ENCODE peak calls at places on chromosomes 5 and 9, in nine cellular contexts. R is cardiac fibroblast, J is brain microvascular endothelial cell, B is fibroblast of pulmonary artery, Z is left ventricle myocardium inferior, Q is psoas muscle, T is esophagus muscularis mucosa, H is choroid plexus epithelial cell, P is sigmoid colon. O is an unnamed sample.

GRCh38 chr5:3595102-3595961 is at the start of gene IRX1:
- DNase-seq in R (peak; percentile 19), J (no peak), B (no peak), Z (no peak), Q (no peak), T (no peak), H (no peak), P (no peak), O (no peak)

GRCh38 chr5:125409496-125410351 is 663.3 kb upstream of the ZNF608 start:
- DNase-seq in R (peak; percentile 5), J (no peak), B (no peak), Z (no peak), Q (no peak), T (no peak), H (peak; percentile 25), P (no peak), O (peak; percentile 59)

GRCh38 chr9:93640027-93640426 is 63.6 kb downstream of the PHF2 start:
- DNase-seq in R (no peak), J (no peak), B (no peak), Z (no peak), Q (no peak), T (no peak), H (no peak), P (no peak), O (no peak)

GRCh38 chr9:76321185-76321828 is 72.9 kb downstream of the RFK start:
- DNase-seq in R (peak; percentile 51), J (peak; percentile 87), B (peak; percentile 75), Z (no peak), Q (no peak), T (no peak), H (peak; percentile 83), P (no peak), O (no peak)

GRCh38 chr9:129177443-129177790 is 644 bp downstream of the IER5L start:
- DNase-seq in R (no peak), J (no peak), B (no peak), Z (no peak), Q (no peak), T (no peak), H (no peak), P (no peak), O (no peak)

GRCh38 chr5:67490543-67491321 is 294.1 kb upstream of the CD180 start:
- DNase-seq in R (no peak), J (no peak), B (no peak), Z (no peak), Q (no peak), T (no peak), H (no peak), P (no peak), O (no peak)

GRCh38 chr9:108535526-108535925 is 320.3 kb downstream of the ACTL7B start:
- DNase-seq in R (no peak), J (no peak), B (peak; percentile 39), Z (no peak), Q (no peak), T (no peak), H (peak; percentile 31), P (no peak), O (no peak)

GRCh38 chr5:95530441-95530840 is 24.3 kb downstream of the SKIC3 start:
- DNase-seq in R (peak; percentile 67), J (peak; percentile 94), B (peak; percentile 82), Z (no peak), Q (no peak), T (no peak), H (peak; percentile 92), P (no peak), O (no peak)

GRCh38 chr5:157516626-157517325 is 56.8 kb downstream of the NIPAL4 start:
- DNase-seq in R (peak; percentile 93), J (peak; percentile 89), B (peak; percentile 93), Z (peak; percentile 62), Q (peak; percentile 70), T (no peak), H (peak; percentile 90), P (peak; percentile 88), O (peak; percentile 59)

DNA sequence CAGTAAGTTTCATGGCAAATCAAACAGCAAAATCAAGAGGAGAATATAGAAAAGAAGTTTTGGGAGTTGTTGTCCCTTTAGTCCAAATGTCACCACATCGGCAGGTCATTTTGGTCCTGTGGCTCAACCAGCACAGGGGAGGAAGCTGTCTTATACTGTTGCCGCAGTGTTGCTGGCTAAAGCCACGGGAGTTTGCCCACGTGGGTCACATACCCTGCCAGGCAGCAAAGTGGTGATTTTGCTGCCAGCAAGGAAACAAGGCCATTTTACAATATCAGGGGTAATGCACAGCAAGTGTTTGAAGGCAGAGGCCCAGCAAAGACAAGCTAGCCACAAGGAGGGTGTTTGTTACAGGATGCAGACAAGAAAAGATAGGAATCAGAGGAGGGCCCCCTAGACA is 14.5 kb downstream of the GABRA6 start:
- DNase-seq in R (no peak), J (no peak), B (no peak), Z (no peak), Q (no peak), T (no peak), H (no peak), P (no peak), O (no peak)
- H3K4me3 ChIP-seq in R (no peak overlapping the region), J (no peak overlapping the region), B (no peak overlapping the region), Z (no peak overlapping the region), Q (no peak overlapping the region), T (no peak overlapping the region), H (no peak overlapping the region), P (no peak overlapping the region), O (no peak overlapping the region)

GRCh38 chr9:99628843-99629242 is 192.8 kb upstream of the NR4A3 start:
- DNase-seq in R (no peak), J (no peak), B (no peak), Z (no peak), Q (no peak), T (no peak), H (no peak), P (no peak), O (no peak)
- TF ChIP-seq CTCF in R (no peak), J (no peak), B (no peak), Z (no peak), Q (no peak), T (no peak), H (no peak), P (no peak), O (no peak)

DNA sequence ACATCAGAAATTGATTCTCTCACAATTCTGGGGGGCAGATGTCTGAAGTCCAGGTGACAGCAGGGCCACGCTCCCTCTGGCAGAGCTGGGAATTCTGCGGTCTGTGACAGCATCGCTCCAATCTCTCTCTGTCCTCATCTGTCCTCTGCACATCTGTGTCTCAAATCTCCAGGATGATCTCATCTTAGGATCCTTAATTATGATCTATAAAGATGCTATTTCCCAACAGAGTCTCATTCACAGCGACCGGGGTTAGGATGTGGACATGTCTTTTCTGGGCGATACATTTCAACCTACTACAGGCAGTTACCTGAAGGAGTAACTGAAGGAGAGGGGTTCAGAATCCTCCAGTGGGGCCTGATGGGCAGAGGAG is 31.4 kb downstream of the ANKRD33B start:
- DNase-seq in R (no peak), J (no peak), B (no peak), Z (no peak), Q (no peak), T (no peak), H (no peak), P (no peak), O (no peak)
- H3K4me3 ChIP-seq in R (peak overlapping the region; percentile 16), J (no peak overlapping the region), B (peak overlapping the region; percentile 15), Z (peak overlapping the region; percentile 51), Q (peak overlapping the region; percentile 47), T (no peak overlapping the region), H (no peak overlapping the region), P (no peak overlapping the region), O (peak overlapping the region; percentile 23)

DNA sequence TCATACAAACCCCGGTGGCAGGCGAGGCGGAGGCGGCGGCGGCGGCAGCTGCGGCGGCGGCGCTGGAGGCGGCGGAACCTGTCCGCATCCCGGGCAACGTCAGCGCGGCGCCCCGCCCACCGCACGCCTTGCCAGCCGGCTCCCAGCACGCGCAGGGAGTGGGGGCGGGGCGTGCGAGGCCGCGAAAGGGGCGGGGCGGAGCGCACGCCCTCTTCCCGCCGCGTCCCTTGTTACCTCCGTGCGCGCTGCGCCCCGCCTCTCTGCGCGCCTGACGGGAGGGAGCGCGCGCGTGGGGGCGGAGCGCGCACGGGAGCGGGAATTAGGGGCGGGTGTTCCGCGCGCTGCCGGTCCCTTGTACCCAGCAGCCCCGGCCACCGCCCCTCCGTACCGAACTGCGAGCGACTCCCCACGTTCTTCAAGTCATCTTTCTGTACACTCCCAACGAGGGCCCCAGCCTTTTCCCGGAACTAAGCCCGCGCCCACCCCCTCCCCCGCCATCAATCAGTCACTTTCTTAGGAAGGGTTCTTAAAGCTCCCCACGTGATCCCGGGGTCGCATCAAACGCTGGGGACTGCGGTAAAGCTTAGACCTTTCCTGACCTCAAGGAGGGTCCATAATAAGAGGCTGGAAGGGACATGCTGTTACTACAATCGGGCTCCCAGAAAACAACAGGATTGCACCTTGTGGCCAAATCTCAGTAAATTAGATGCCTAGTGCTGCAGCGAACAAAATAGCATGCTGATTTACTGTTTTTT is at the start of gene AGTPBP1:
- DNase-seq in R (peak; percentile 96), J (peak; percentile 82), B (peak; percentile 93), Z (peak; percentile 98), Q (peak; percentile 97), T (peak; percentile 97), H (peak; percentile 96), P (peak; percentile 97), O (peak; percentile 48)
- TF ChIP-seq CTCF in R (no peak), J (peak; percentile 8), B (peak; percentile 5), Z (peak; percentile 11), Q (no peak), T (no peak), H (peak; percentile 21), P (no peak), O (no peak)

O was measured in HFF-Myc.